ENCODE peak calls at places on chromosomes 13 and 19, in four cellular contexts. P is lower lobe of right lung, W is astrocyte of the spinal cord, E is BJ. X is an unnamed sample.

GRCh38 chr19:11197291-11198174 is at the start of gene KANK2:
- DNase-seq in P (peak; percentile 89), W (peak; percentile 66), E (no peak), X (no peak)

GRCh38 chr13:102687520-102687919 is 7.3 kb downstream of the METTL21C start:
- DNase-seq in P (no peak), W (no peak), E (no peak), X (no peak)

GRCh38 chr13:31773538-31773937 is 34.2 kb downstream of the RXFP2 start:
- DNase-seq in P (no peak), W (peak; percentile 75), E (no peak), X (no peak)

GRCh38 chr19:55801416-55801815 is 30.4 kb downstream of the NLRP11 start:
- DNase-seq in P (no peak), W (no peak), E (no peak), X (no peak)

GRCh38 chr19:49676690-49677231 is 310 bp upstream of the PRMT1 start:
- DNase-seq in P (peak; percentile 99), W (peak; percentile 100), E (peak; percentile 100), X (peak; percentile 100)

GRCh38 chr13:101179021-101179420 is 237.3 kb downstream of the NALCN start:
- DNase-seq in P (no peak), W (no peak), E (no peak), X (no peak)

GRCh38 chr19:13804830-13805683 is 9.8 kb downstream of the ZSWIM4 start:
- DNase-seq in P (peak; percentile 57), W (no peak), E (no peak), X (no peak)

GRCh38 chr19:42511340-42511739 is 16.9 kb downstream of the CEACAM1 start:
- DNase-seq in P (no peak), W (no peak), E (no peak), X (no peak)

GRCh38 chr13:99926014-99926731 is 45.4 kb downstream of the ZIC5 start:
- DNase-seq in P (no peak), W (peak; percentile 37), E (no peak), X (no peak)

GRCh38 chr13:77832339-77833100 is 86.1 kb downstream of the EDNRB start:
- DNase-seq in P (no peak), W (peak; percentile 8), E (no peak), X (no peak)

GRCh38 chr13:31982540-31982939 is 49.0 kb upstream of the FRY start:
- DNase-seq in P (peak; percentile 89), W (peak; percentile 93), E (peak; percentile 81), X (peak; percentile 95)

DNA sequence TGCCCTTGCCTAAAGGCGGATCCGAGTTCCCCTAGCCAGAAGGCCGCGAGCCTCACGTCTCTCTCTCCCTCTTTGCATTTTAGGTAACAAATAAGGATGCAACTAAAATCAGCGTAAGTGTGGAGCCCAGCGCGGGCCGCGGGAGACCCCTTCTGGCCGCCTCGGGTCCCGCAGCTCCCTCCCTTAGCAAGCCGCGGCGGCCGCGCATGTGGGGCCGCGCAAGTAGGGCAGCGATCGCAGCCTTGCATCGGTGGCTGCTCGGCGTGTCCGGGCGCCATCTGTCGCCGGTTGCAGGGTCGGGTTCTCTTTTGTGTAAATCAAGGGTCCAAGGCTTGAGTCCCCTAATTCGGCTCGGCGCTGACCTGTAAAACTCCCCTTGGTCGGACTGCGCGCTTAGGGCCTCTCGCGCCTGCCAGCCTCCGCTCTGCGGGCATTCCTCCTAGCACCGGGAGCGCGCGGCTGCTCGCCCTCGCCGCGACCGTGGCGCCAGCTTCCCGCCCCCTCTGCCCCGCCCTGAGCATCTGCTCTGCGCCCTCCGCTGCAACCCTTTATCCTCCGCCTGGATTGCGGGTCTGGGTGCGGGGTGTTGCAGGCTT is 2.7 kb downstream of the VSTM2B start:
- DNase-seq in P (no peak), W (peak; percentile 57), E (no peak), X (peak; percentile 9)
- TF ChIP-seq CTCF in P (peak; percentile 64), W (peak; percentile 84), E (peak; percentile 83), X (peak; percentile 85)

GRCh38 chr19:23971598-23971997 is 56.9 kb downstream of the ZNF726 start:
- DNase-seq in P (no peak), W (no peak), E (no peak), X (no peak)
- H3K4me3 ChIP-seq in P (no peak overlapping the region), W (no peak overlapping the region), E (no peak overlapping the region), X (no peak overlapping the region)

DNA sequence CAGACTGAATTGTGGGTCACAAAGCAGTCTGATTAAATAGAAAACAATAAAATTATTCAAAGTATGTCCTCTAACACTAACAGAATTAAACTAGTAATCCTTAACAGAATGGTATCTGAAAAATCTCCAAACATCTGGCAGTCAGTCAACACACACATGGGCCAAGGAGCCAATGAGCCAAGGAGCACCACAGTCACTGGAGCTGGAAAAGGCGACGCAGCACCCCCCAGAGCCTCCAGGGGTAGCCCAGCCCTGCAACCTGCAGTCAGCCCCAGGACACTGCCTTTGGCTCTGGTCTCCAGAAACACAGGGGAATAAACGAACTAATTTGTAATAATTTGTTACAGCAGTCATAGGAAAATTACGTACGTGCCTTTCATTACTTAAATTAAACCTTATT is 12.3 kb downstream of the TUBGCP3 start:
- DNase-seq in P (no peak), W (no peak), E (no peak), X (peak; percentile 45)
- TF ChIP-seq CTCF in P (no peak), W (no peak), E (peak; percentile 27), X (peak; percentile 17)

DNA sequence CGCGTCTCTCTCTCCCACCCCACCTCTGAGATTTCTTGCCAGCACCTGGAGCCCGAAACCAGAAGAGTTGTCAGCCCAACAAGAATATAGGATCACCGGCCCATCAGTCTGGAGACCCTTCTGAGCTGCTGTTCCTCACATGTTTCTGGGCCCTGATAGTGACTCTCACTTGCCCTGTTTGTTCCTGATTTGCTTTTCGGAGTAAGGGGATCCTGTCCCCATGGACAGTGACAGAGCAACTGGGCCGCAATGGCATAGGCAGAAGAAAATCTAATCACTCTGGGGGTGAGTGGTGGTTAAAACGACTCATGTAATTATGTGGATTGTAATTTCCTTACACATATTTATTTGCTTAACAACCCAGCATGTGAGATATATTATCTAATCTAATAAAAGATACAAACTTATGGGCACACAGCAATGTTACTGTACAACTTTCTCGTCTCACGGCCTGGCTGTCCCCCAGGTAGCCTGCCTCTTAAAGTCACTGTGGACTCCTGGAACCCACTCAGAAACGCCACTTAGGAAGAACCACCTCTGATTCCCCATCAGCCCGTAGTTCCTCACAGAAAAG is 661 bp upstream of the SMAD9 start:
- DNase-seq in P (no peak), W (no peak), E (no peak), X (no peak)
- H3K4me3 ChIP-seq in P (peak overlapping the region; percentile 62), W (peak overlapping the region; percentile 75), E (peak overlapping the region; percentile 77), X (peak overlapping the region; percentile 30)

GRCh38 chr13:47798194-47798593 is 202.9 kb downstream of the SUCLA2 start:
- DNase-seq in P (no peak), W (no peak), E (no peak), X (no peak)

GRCh38 chr13:47800593-47800992 is 200.5 kb downstream of the SUCLA2 start:
- DNase-seq in P (no peak), W (no peak), E (no peak), X (no peak)

GRCh38 chr13:47796816-47797215 is 204.3 kb downstream of the SUCLA2 start:
- DNase-seq in P (no peak), W (no peak), E (no peak), X (no peak)

GRCh38 chr13:47801555-47801954 is 199.5 kb downstream of the SUCLA2 start:
- DNase-seq in P (no peak), W (no peak), E (no peak), X (no peak)

DNA sequence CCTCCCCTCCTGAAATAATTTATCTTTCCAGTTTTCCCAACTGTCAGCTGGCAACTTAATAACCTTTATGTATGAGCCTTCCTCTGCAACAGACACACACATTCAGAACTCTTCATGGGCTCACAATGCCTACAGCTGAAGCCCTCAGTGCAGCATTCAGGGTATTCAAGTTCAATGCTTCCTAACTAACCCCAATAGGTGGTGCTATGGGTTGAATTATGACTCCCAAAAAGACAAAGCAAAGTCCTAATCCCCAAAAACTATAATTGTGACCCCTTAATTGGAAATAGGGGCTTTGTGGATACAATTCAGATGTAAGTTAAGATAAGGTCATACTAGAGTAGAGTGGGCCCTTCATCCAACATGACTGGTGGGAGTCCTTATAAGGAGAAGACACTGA is 202.2 kb downstream of the SUCLA2 start:
- DNase-seq in P (no peak), W (peak; percentile 25), E (no peak), X (no peak)
- TF ChIP-seq CTCF in P (no peak), W (peak; percentile 37), E (peak; percentile 41), X (peak; percentile 10)

DNA sequence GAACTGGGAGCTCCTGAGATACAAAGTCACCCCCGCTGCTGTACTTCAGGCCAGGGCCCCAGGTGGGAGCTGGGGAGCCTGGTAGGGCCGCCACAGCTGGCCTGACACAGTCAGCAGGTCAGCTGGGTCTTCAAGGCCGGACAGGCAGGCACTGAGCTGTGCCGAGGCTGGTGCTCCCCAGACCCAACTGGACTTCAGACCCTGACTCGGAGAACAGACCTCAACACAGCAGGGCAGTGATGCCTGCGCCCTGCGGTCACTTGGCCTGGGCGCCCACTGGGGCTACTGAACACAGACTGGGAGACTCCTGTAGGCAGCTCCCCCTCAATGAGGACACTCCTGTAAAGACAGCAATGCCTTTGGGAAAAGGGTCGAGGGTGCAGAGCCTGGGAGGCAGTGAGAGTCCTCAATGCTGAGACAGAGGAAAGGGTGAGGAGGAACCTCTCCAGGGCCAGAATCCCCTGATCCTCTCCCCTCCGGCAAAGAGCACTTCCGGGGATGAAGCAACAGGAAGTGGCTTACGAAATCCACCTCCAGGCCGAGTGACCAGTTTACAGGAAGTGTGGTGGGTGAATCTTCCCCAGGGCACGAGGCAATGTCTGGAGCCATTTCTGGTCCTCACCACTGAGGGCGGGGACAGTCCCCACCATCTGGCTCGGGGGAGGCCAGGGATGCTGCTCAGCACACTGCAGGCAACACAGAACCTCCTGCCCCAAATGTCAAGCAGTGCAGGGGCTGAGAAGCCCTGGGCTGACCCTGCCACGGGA is 40.8 kb upstream of the ISYNA1 start:
- DNase-seq in P (peak; percentile 86), W (peak; percentile 53), E (peak; percentile 72), X (peak; percentile 77)
- H3K4me3 ChIP-seq in P (peak overlapping the region; percentile 14), W (no peak overlapping the region), E (no peak overlapping the region), X (no peak overlapping the region)

X was measured in HFF-Myc.